ENCODE peak calls at places on chromosomes 1 and 21, in nine cellular contexts. D, T, S, N, J, H, G, L and Z are unnamed samples.

GRCh38 chr21:41769933-41770332 is 3.1 kb upstream of the RIPK4 start:
- DNase-seq in D (no peak), T (no peak), S (no peak), N (no peak), J (no peak), H (no peak), G (no peak), L (no peak), Z (no peak)

GRCh38 chr1:93845554-93846150 is 33.4 kb downstream of the DNTTIP2 start:
- DNase-seq in D (peak), T (peak), S (no peak), N (no peak), J (peak), H (no peak), G (no peak), L (no peak), Z (no peak)

GRCh38 chr1:246632584-246633168 is 66.4 kb downstream of the CNST start:
- DNase-seq in D (peak), T (no peak), S (no peak), N (no peak), J (peak), H (no peak), G (no peak), L (no peak), Z (no peak)

GRCh38 chr1:5386371-5386770 is 605.9 kb downstream of the NPHP4 start:
- DNase-seq in D (no peak), T (no peak), S (no peak), N (no peak), J (no peak), H (no peak), G (no peak), L (no peak), Z (no peak)

GRCh38 chr1:110309768-110310167 is 29.4 kb upstream of the RBM15 start:
- DNase-seq in D (peak), T (no peak), S (no peak), N (no peak), J (peak), H (no peak), G (no peak), L (no peak), Z (no peak)

GRCh38 chr1:8525291-8526275 is 207.7 kb downstream of the SLC45A1 start:
- DNase-seq in D (peak), T (peak), S (peak), N (peak), J (peak), H (peak), G (peak), L (peak), Z (peak)

GRCh38 chr21:25103500-25104207 is 503.6 kb downstream of the MRPL39 start:
- DNase-seq in D (peak), T (no peak), S (no peak), N (no peak), J (no peak), H (no peak), G (no peak), L (no peak), Z (no peak)

GRCh38 chr1:159229486-159229885 is 24.8 kb downstream of the ACKR1 start:
- DNase-seq in D (peak), T (no peak), S (no peak), N (no peak), J (no peak), H (no peak), G (no peak), L (no peak), Z (no peak)

GRCh38 chr1:21244154-21244553 is 46.1 kb downstream of the ECE1 start:
- DNase-seq in D (peak), T (no peak), S (no peak), N (no peak), J (no peak), H (no peak), G (no peak), L (no peak), Z (no peak)

GRCh38 chr21:15034126-15034848 is 30.5 kb downstream of the NRIP1 start:
- DNase-seq in D (peak), T (no peak), S (no peak), N (no peak), J (peak), H (no peak), G (no peak), L (no peak), Z (no peak)

GRCh38 chr1:86202552-86203340 is 46.2 kb upstream of the COL24A1 start:
- DNase-seq in D (no peak), T (no peak), S (no peak), N (no peak), J (no peak), H (peak), G (no peak), L (no peak), Z (no peak)

GRCh38 chr1:55860816-55861519 is 645.8 kb upstream of the USP24 start:
- DNase-seq in D (no peak), T (no peak), S (no peak), N (no peak), J (no peak), H (no peak), G (no peak), L (no peak), Z (no peak)

GRCh38 chr1:155077346-155077745 is 1.3 kb upstream of the EFNA3 start:
- DNase-seq in D (no peak), T (no peak), S (no peak), N (no peak), J (no peak), H (no peak), G (no peak), L (no peak), Z (no peak)